ENCODE peak calls at places on chromosome 5, in eight cellular contexts. D, C, M, U, S, G, O and J are unnamed samples. For H3K36me3, the result is how much of the 10 kb centered on the place peaks cover.

GRCh38 chr5:177520271-177520670 is 3.5 kb upstream of the DDX41 start:
- DNase-seq in D (no peak), C (no peak), M (no peak), U (peak), S (no peak), G (no peak), O (peak), J (no peak)

GRCh38 chr5:143002459-143003327 is 232.5 kb downstream of the ARHGAP26 start:
- DNase-seq in D (no peak), C (peak), M (no peak), U (no peak), S (no peak), G (peak), O (no peak), J (peak)

GRCh38 chr5:149489605-149490037 is 61.6 kb downstream of the CSNK1A1 start:
- DNase-seq in D (peak), C (peak), M (no peak), U (no peak), S (no peak), G (peak), O (no peak), J (no peak)

GRCh38 chr5:76546497-76547102 is 76.6 kb downstream of the F2RL2 start:
- DNase-seq in D (no peak), C (no peak), M (no peak), U (no peak), S (no peak), G (no peak), O (no peak), J (no peak)

GRCh38 chr5:163915481-163915961 is 410.1 kb downstream of the MAT2B start:
- DNase-seq in D (no peak), C (peak), M (no peak), U (peak), S (no peak), G (peak), O (no peak), J (peak)

GRCh38 chr5:123450641-123451421 is 27.6 kb upstream of the CEP120 start:
- DNase-seq in D (no peak), C (peak), M (no peak), U (no peak), S (no peak), G (no peak), O (no peak), J (no peak)

GRCh38 chr5:10797246-10797645 is 36.2 kb upstream of the DAP start:
- DNase-seq in D (no peak), C (peak), M (no peak), U (no peak), S (no peak), G (no peak), O (no peak), J (no peak)

GRCh38 chr5:97840643-97841042 is 657.6 kb upstream of the RIOK2 start:
- DNase-seq in D (no peak), C (peak), M (no peak), U (no peak), S (no peak), G (peak), O (no peak), J (no peak)

GRCh38 chr5:83914199-83914598 is 193.5 kb upstream of the HAPLN1 start:
- DNase-seq in D (no peak), C (peak), M (no peak), U (no peak), S (no peak), G (peak), O (no peak), J (no peak)

GRCh38 chr5:41793156-41793770 is 77.0 kb downstream of the OXCT1 start:
- DNase-seq in D (no peak), C (peak), M (no peak), U (no peak), S (no peak), G (peak), O (no peak), J (no peak)

GRCh38 chr5:53971566-53971965 is 338.8 kb downstream of the ARL15 start:
- DNase-seq in D (no peak), C (peak), M (no peak), U (no peak), S (no peak), G (no peak), O (no peak), J (no peak)

GRCh38 chr5:1685076-1685475 is 114.6 kb downstream of the MRPL36 start:
- DNase-seq in D (no peak), C (no peak), M (no peak), U (no peak), S (no peak), G (no peak), O (no peak), J (no peak)

GRCh38 chr5:173755319-173755718 is 132.8 kb upstream of the CPEB4 start:
- DNase-seq in D (no peak), C (no peak), M (no peak), U (no peak), S (no peak), G (no peak), O (no peak), J (no peak)

GRCh38 chr5:96994493-96994892 is 58.6 kb downstream of the LNPEP start:
- DNase-seq in D (no peak), C (no peak), M (no peak), U (no peak), S (no peak), G (no peak), O (no peak), J (no peak)

GRCh38 chr5:113495402-113495801 is 7.1 kb upstream of the MCC start:
- DNase-seq in D (no peak), C (peak), M (no peak), U (no peak), S (no peak), G (peak), O (no peak), J (no peak)

GRCh38 chr5:116396700-116397099 is 177.9 kb downstream of the SEMA6A start:
- DNase-seq in D (no peak), C (no peak), M (no peak), U (no peak), S (peak), G (no peak), O (no peak), J (no peak)

GRCh38 chr5:68950111-68950510 is 143.7 kb upstream of the SLC30A5 start:
- DNase-seq in D (no peak), C (no peak), M (no peak), U (no peak), S (no peak), G (no peak), O (no peak), J (no peak)

GRCh38 chr5:147661576-147661975 is 121.0 kb downstream of the JAKMIP2 start:
- DNase-seq in D (no peak), C (peak), M (no peak), U (no peak), S (no peak), G (peak), O (no peak), J (no peak)

GRCh38 chr5:54234304-54234938 is 76.0 kb downstream of the ARL15 start:
- DNase-seq in D (no peak), C (peak), M (no peak), U (no peak), S (no peak), G (peak), O (no peak), J (no peak)

GRCh38 chr5:54646285-54647101 is 128.9 kb downstream of the SNX18 start:
- DNase-seq in D (peak), C (peak), M (no peak), U (peak), S (no peak), G (peak), O (peak), J (peak)

DNA sequence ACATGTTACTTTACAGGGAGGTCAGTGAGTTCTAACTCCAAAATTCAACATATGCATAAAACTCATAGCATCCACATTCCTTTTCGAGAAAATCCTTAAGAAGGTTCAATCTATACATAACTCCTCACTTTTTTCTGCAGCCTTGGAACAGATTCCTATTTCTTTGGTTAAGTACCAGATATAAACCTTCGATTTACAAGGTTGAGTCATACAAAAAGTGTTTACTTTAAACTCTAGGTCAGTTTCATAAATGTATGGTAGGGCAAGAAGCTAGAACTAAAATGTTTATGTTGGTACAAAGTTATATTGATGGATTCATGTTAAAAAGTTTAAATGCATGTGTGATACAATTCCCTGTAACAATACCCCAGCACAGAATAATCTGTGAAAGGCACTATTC is 19.4 kb downstream of the CDKN2AIPNL start:
- DNase-seq in D (no peak), C (no peak), M (no peak), U (no peak), S (no peak), G (no peak), O (no peak), J (no peak)
- H3K4me3 ChIP-seq in D (no peak), C (no peak), M (no peak), U (no peak), S (no peak), G (no peak), O (no peak), J (no peak)

GRCh38 chr5:126552614-126553013 is 42.4 kb downstream of the ALDH7A1 start:
- DNase-seq in D (no peak), C (no peak), M (no peak), U (no peak), S (no peak), G (no peak), O (no peak), J (no peak)
- H3K36me3 ChIP-seq in D (half or more), C (half or more), M (under half), U (half or more), S (half or more), G (under half), O (under half), J (half or more)

GRCh38 chr5:4220016-4220415 is 624.4 kb downstream of the IRX1 start:
- DNase-seq in D (no peak), C (no peak), M (no peak), U (no peak), S (no peak), G (no peak), O (no peak), J (no peak)

GRCh38 chr5:4216142-4216541 is 620.5 kb downstream of the IRX1 start:
- DNase-seq in D (no peak), C (no peak), M (no peak), U (no peak), S (no peak), G (no peak), O (no peak), J (no peak)

GRCh38 chr5:4212071-4212739 is 616.6 kb downstream of the IRX1 start:
- DNase-seq in D (no peak), C (no peak), M (no peak), U (no peak), S (no peak), G (no peak), O (no peak), J (no peak)

GRCh38 chr5:4212981-4213819 is 617.6 kb downstream of the IRX1 start:
- DNase-seq in D (no peak), C (no peak), M (no peak), U (no peak), S (no peak), G (no peak), O (no peak), J (no peak)

DNA sequence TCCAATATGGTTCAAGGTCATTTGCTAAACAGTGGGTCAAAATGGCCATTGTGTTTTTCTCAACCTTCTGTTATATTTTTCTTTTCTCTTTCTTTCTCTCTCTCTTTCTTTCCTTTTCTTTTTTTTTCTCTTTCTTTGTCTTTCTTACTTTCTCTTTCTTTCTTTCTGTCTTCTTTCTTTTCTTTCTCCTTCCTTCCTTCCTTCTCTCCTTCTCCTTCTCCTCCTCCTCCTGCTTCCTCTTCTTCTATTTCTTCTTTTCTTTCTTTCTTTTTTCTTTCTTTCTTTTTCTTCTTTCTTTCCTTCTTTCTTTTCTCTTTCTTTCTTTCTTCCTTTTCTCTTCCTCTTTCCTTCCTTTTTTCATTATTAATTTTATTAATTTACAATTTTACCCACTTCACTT is 619.5 kb downstream of the IRX1 start:
- DNase-seq in D (no peak), C (no peak), M (no peak), U (no peak), S (no peak), G (no peak), O (no peak), J (no peak)
- TF ChIP-seq CTCF in D (no peak), C (no peak), M (no peak), U (no peak), S (no peak), G (no peak), O (no peak), J (no peak)

GRCh38 chr5:126448720-126449119 is 25.5 kb downstream of the GRAMD2B start:
- DNase-seq in D (no peak), C (no peak), M (no peak), U (no peak), S (no peak), G (no peak), O (no peak), J (no peak)

GRCh38 chr5:126450895-126451294 is 27.7 kb downstream of the GRAMD2B start:
- DNase-seq in D (no peak), C (no peak), M (no peak), U (no peak), S (no peak), G (no peak), O (no peak), J (no peak)

GRCh38 chr5:126450388-126450787 is 27.2 kb downstream of the GRAMD2B start:
- DNase-seq in D (no peak), C (no peak), M (no peak), U (no peak), S (no peak), G (peak), O (no peak), J (no peak)

GRCh38 chr5:126452477-126452876 is 29.3 kb downstream of the GRAMD2B start:
- DNase-seq in D (no peak), C (no peak), M (no peak), U (no peak), S (no peak), G (peak), O (no peak), J (no peak)

DNA sequence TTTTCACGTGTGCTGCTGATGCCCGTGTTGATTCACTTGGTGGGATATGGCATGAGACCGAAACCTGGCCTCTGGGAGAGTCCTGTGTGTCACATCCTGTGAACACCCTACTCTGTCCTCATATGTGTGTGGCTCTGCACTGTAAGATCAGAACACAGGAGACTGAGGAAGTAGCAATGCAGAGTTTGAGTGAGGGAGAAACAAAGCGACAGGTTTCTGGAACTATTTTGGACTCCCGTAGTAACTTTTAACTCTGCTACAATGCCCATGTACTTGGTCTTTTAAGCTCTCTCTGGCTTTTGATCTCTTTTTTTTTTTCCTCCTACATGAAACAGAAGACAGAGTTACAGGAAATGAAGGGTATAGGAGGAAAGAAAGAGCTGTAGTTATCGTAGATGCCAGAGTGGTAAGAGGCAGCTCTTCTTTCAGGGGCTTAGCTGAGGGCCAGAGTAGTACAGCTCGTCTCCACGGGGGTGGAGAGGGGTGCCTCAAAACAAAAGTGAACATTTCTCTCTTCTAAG is 26.6 kb downstream of the GRAMD2B start:
- DNase-seq in D (no peak), C (peak), M (no peak), U (no peak), S (no peak), G (peak), O (no peak), J (no peak)
- H3K4me3 ChIP-seq in D (peak), C (no peak), M (no peak), U (peak), S (no peak), G (no peak), O (no peak), J (no peak)

DNA sequence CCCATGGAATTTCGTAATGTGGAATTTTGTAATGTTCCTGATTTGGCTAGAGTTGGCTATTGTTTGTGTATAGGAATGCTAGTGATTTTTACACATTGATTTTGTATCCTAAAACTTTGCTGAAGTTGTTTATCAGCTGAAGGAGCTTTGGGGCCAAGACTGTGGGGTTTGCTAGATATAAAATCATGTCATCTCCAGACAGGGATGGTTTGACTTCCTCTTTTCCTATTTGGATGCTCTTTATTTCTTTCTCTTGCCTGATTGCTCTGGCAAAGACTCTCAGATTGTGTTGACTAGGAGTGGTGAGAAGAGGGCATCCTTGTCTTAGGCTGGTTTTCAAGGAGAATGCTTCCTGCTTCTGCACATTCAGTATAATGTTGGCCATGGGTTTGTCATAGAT is 91.0 kb downstream of the NNT start:
- DNase-seq in D (no peak), C (peak), M (no peak), U (no peak), S (no peak), G (no peak), O (no peak), J (no peak)
- H3K36me3 ChIP-seq in D (under half), C (under half), M (under half), U (under half), S (under half), G (under half), O (under half), J (under half)

GRCh38 chr5:57889558-57889957 is 406.9 kb upstream of the ACTBL2 start:
- DNase-seq in D (no peak), C (peak), M (peak), U (no peak), S (no peak), G (peak), O (no peak), J (no peak)
- TF ChIP-seq CTCF in D (peak), C (peak), M (peak), U (peak), S (no peak), G (peak), O (peak), J (peak)